ENCODE peak calls at places on chromosomes 1 and 21, in seven cellular contexts. V, L, G, I, T, Y and P are unnamed samples.

GRCh38 chr1:154975409-154976205 is 1.1 kb downstream of the CKS1B start:
- DNase-seq in V (peak), L (no peak), G (no peak), I (peak), T (peak), Y (peak), P (no peak)

GRCh38 chr1:117605164-117605810 is 561 bp upstream of the TENT5C start:
- DNase-seq in V (no peak), L (no peak), G (peak), I (no peak), T (peak), Y (no peak), P (no peak)

GRCh38 chr1:96978867-96979266 is 257.3 kb downstream of the PTBP2 start:
- DNase-seq in V (no peak), L (no peak), G (no peak), I (no peak), T (no peak), Y (no peak), P (no peak)

GRCh38 chr1:201917362-201918033 is 28.8 kb downstream of the SHISA4 start:
- DNase-seq in V (peak), L (no peak), G (no peak), I (no peak), T (no peak), Y (peak), P (peak)

GRCh38 chr1:231241751-231242150 is 739 bp downstream of the GNPAT start:
- DNase-seq in V (no peak), L (no peak), G (peak), I (peak), T (no peak), Y (no peak), P (no peak)

GRCh38 chr1:24742090-24742938 is 2.9 kb upstream of the CLIC4 start:
- DNase-seq in V (peak), L (no peak), G (no peak), I (no peak), T (no peak), Y (no peak), P (no peak)

GRCh38 chr1:192263436-192263835 is 53.4 kb upstream of the RGS21 start:
- DNase-seq in V (peak), L (no peak), G (no peak), I (no peak), T (no peak), Y (no peak), P (no peak)

GRCh38 chr1:2279210-2279639 is 51.1 kb downstream of the SKI start:
- DNase-seq in V (peak), L (no peak), G (no peak), I (no peak), T (peak), Y (no peak), P (peak)

GRCh38 chr1:20846461-20847374 is 59.6 kb upstream of the HP1BP3 start:
- DNase-seq in V (no peak), L (no peak), G (no peak), I (no peak), T (no peak), Y (no peak), P (no peak)

GRCh38 chr1:93740601-93741031 is 59.0 kb upstream of the BCAR3 start:
- DNase-seq in V (no peak), L (no peak), G (no peak), I (no peak), T (no peak), Y (no peak), P (no peak)

GRCh38 chr1:24683713-24684162 is 40.6 kb downstream of the SRRM1 start:
- DNase-seq in V (peak), L (no peak), G (peak), I (no peak), T (no peak), Y (peak), P (peak)

GRCh38 chr1:197683895-197684553 is 91.3 kb downstream of the DENND1B start:
- DNase-seq in V (no peak), L (no peak), G (no peak), I (no peak), T (no peak), Y (no peak), P (no peak)

GRCh38 chr1:106746448-106747085 is 309.9 kb upstream of the PRMT6 start:
- DNase-seq in V (peak), L (no peak), G (no peak), I (no peak), T (no peak), Y (no peak), P (no peak)

GRCh38 chr1:235187316-235187715 is 26.3 kb upstream of the RBM34 start:
- DNase-seq in V (peak), L (no peak), G (no peak), I (no peak), T (no peak), Y (no peak), P (no peak)

GRCh38 chr1:112231331-112231730 is 164.7 kb upstream of the CTTNBP2NL start:
- DNase-seq in V (no peak), L (no peak), G (no peak), I (no peak), T (no peak), Y (no peak), P (no peak)

GRCh38 chr1:157193702-157194391 is 55.7 kb upstream of the ETV3 start:
- DNase-seq in V (peak), L (no peak), G (peak), I (peak), T (peak), Y (peak), P (peak)

GRCh38 chr21:45874716-45875415 is 106.7 kb upstream of the COL6A1 start:
- DNase-seq in V (peak), L (no peak), G (peak), I (no peak), T (no peak), Y (no peak), P (peak)

GRCh38 chr1:89277725-89278124 is 5.1 kb upstream of the GBP5 start:
- DNase-seq in V (no peak), L (no peak), G (no peak), I (no peak), T (no peak), Y (no peak), P (no peak)

GRCh38 chr1:93579891-93580290 is 101.7 kb downstream of the BCAR3 start:
- DNase-seq in V (peak), L (no peak), G (peak), I (no peak), T (no peak), Y (peak), P (peak)

GRCh38 chr1:156191292-156191954 is 2.5 kb upstream of the SLC25A44 start:
- DNase-seq in V (no peak), L (no peak), G (no peak), I (no peak), T (no peak), Y (no peak), P (no peak)

DNA sequence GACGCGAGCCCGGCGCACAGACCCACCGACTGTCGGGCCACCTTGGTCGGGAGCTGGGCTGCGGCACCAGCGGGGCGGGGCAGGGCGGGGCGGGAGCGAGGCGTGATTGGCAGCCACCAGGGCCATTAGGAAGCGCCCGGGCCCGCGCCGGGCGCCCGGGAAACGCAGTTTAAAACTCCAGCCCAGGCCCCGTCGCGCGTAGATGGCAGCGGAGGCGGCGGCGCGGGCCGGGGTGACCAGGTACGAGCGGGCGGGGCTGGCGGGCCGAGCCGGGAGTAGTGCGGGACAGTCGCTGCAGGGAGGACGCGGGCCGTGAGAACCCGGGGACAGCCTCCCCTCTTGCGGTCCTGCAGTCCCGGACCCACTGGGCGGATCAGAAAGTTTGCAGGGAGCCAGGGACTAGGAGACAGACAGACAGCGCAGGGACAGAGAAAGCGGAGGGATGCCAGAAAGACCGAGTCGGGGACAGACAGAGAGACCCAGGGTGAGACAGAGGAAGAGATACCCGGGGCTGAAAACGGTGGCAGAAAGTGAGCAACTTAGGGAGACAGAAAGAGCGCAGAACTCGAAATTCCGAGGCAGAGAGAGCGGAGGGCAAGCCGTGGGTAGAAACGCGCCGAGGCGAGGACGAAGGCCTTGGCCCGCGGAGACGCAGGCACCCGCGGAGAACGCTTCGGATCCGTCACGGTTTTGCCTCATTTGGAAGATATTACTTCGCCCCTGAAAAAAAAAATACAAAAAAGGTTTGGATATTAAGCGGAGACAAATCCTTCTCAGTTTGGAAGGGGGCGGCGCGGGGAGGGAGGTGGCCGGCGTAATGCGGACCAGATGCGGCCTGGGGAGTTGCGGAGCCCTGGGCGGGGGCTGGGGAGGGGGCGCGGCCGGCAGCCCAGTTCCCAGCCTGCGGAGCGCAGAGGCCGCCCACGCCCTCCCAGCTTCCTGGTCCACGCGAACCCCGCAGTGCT is at the start of gene DMBX1:
- DNase-seq in V (peak), L (no peak), G (peak), I (no peak), T (peak), Y (peak), P (no peak)
- H3K4me3 ChIP-seq in V (no peak), L (peak), G (peak), I (no peak), T (no peak), Y (peak), P (peak)

GRCh38 chr1:221716713-221717490 is 25.0 kb downstream of the DUSP10 start:
- DNase-seq in V (no peak), L (no peak), G (no peak), I (no peak), T (no peak), Y (no peak), P (no peak)
- H3K4me3 ChIP-seq in V (no peak), L (no peak), G (no peak), I (no peak), T (no peak), Y (no peak), P (no peak)

GRCh38 chr1:212291505-212292134 is 6.4 kb downstream of the PPP2R5A start:
- DNase-seq in V (no peak), L (no peak), G (peak), I (peak), T (no peak), Y (peak), P (no peak)
- H3K4me3 ChIP-seq in V (no peak), L (no peak), G (no peak), I (no peak), T (no peak), Y (no peak), P (no peak)

GRCh38 chr1:40820251-40820797 is 36.7 kb downstream of the KCNQ4 start:
- DNase-seq in V (peak), L (no peak), G (no peak), I (no peak), T (no peak), Y (peak), P (no peak)

GRCh38 chr1:40819101-40819500 is 35.5 kb downstream of the KCNQ4 start:
- DNase-seq in V (peak), L (no peak), G (no peak), I (no peak), T (no peak), Y (no peak), P (no peak)

GRCh38 chr1:40822890-40823289 is 39.3 kb downstream of the CITED4 start:
- DNase-seq in V (peak), L (no peak), G (no peak), I (no peak), T (no peak), Y (no peak), P (no peak)

GRCh38 chr1:40823345-40823744 is 38.8 kb downstream of the CITED4 start:
- DNase-seq in V (peak), L (no peak), G (no peak), I (no peak), T (no peak), Y (no peak), P (no peak)

DNA sequence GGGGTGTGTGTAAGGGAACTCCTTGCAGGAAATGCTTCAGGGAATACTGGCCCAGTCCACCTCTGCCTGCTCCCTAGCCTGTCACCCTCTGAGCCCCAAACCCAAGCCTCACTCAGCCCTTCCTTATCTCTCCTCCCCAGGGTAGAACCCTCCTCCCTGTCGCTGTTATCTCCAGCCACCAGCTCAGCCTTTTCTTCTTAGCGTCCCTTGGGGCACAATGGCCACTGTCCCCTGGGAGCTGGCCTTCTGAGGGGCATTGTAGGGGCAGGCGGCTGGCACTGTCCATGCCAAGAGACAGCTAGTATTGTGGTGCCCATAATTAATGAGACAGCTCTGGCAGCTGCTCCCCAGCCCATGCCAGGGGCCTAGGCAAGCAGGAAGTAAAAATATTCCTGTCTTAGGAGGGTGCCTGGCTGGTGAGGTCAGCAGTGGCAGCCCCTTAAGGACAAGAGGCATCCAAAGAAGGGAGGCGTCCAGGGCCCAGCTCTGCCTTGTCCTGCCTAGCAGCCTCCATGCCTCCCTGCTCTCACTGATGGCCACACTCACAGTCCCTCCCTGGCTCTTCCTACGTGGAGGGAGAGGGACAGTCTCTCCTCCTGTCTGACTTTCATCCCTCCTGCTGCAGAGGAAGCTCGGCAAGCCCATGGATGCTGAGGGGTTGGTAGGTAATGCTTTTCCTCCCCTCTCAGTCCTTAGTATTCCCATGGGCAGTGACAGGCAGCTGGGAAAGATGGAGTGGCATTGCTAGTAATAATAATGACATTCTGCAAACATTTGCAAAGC is 37.5 kb downstream of the KCNQ4 start:
- DNase-seq in V (peak), L (no peak), G (no peak), I (no peak), T (no peak), Y (no peak), P (no peak)
- H3K4me3 ChIP-seq in V (no peak), L (no peak), G (no peak), I (no peak), T (no peak), Y (no peak), P (no peak)

DNA sequence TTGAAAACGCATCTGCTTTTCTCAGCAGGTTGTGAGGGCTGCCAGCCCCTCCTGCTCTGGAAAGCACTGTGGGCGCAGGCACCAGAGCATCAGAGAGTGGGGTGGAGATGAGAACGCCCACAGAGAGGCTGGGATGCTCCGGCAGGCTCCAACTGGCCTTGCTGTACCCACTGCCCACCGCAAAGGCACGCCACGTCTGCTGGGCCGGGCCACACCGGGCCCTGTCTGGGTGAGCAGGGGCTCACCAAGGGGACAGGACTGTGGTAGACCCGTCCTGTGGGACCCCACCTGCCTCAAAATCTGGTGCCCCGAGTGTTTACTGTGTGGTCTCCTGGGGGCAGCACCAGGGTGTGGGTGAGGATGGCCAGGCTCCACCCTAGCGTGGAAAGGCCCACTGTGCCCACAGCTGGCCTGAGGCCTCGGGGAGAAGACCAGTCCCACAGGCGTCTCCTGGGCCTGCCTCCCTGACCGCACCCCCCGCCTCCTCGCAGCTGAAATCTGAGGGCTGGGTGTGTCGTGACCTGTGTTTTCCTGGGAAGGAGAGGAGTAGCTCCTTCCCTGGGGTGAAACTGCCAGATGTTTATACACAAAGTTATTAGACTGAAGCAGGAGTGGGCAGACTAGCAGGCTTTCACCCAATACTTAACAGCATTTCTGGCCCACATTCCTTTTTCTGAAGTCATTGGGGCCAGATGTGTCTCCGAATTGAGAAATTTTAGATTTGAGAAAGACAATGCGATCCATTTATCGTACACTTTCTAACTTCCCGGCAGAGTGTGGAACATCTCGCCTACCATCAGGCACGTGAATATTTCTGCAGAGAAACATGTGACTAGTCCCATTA is 53.8 kb downstream of the STUM start:
- DNase-seq in V (peak), L (no peak), G (no peak), I (no peak), T (peak), Y (no peak), P (peak)
- H3K4me3 ChIP-seq in V (peak), L (no peak), G (no peak), I (no peak), T (no peak), Y (no peak), P (peak)

GRCh38 chr1:9303916-9304315 is 11.2 kb downstream of the SPSB1 start:
- DNase-seq in V (peak), L (no peak), G (no peak), I (no peak), T (no peak), Y (no peak), P (no peak)

GRCh38 chr1:9302745-9303524 is 10.2 kb downstream of the SPSB1 start:
- DNase-seq in V (peak), L (no peak), G (peak), I (no peak), T (peak), Y (peak), P (peak)

GRCh38 chr1:9307303-9307702 is 14.6 kb downstream of the SPSB1 start:
- DNase-seq in V (peak), L (no peak), G (no peak), I (no peak), T (no peak), Y (no peak), P (no peak)

GRCh38 chr1:9306006-9306405 is 13.3 kb downstream of the SPSB1 start:
- DNase-seq in V (peak), L (no peak), G (no peak), I (no peak), T (no peak), Y (no peak), P (no peak)

GRCh38 chr1:9305216-9305615 is 12.5 kb downstream of the SPSB1 start:
- DNase-seq in V (peak), L (no peak), G (no peak), I (no peak), T (no peak), Y (no peak), P (no peak)
- H3K4me3 ChIP-seq in V (no peak), L (no peak), G (no peak), I (no peak), T (no peak), Y (no peak), P (no peak)

GRCh38 chr1:239998312-239998649 is 93.4 kb upstream of the FMN2 start:
- DNase-seq in V (no peak), L (no peak), G (no peak), I (no peak), T (no peak), Y (no peak), P (no peak)
- H3K4me3 ChIP-seq in V (peak), L (no peak), G (peak), I (no peak), T (no peak), Y (peak), P (peak)

GRCh38 chr1:218350909-218351616 is 5.9 kb downstream of the TGFB2 start:
- DNase-seq in V (no peak), L (no peak), G (peak), I (no peak), T (no peak), Y (no peak), P (no peak)
- H3K4me3 ChIP-seq in V (peak), L (peak), G (peak), I (peak), T (no peak), Y (peak), P (peak)

GRCh38 chr1:75795703-75796193 is 934 bp upstream of the MSH4 start:
- DNase-seq in V (no peak), L (no peak), G (no peak), I (no peak), T (no peak), Y (no peak), P (no peak)

GRCh38 chr1:75796376-75797272 is at the start of gene MSH4:
- DNase-seq in V (no peak), L (no peak), G (no peak), I (no peak), T (no peak), Y (no peak), P (peak)

GRCh38 chr1:75794382-75794781 is 2.3 kb upstream of the MSH4 start:
- DNase-seq in V (no peak), L (no peak), G (no peak), I (no peak), T (no peak), Y (no peak), P (no peak)

GRCh38 chr1:75791022-75791421 is 5.0 kb downstream of the RABGGTB start:
- DNase-seq in V (peak), L (no peak), G (peak), I (no peak), T (no peak), Y (no peak), P (no peak)

DNA sequence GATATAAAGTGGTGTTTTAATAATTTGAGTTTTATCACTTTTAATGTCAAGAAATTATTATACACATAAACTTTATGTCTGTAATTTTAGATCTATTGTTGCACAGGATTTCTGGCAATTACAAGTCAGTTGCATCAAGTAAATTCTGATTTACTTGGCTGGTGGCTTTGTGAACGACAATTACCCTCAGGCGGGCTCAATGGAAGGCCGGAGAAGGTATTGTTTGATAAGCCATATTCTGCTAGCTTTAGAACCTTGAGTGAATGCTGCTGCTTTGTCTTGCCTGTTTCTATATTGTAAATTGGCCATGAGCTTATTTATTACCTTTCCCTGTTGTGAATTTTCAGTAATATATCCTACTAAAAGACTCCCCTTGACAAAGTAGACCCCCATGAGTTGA is 4.6 kb upstream of the MSH4 start:
- DNase-seq in V (no peak), L (no peak), G (no peak), I (no peak), T (no peak), Y (no peak), P (no peak)
- H3K4me3 ChIP-seq in V (no peak), L (no peak), G (no peak), I (no peak), T (no peak), Y (no peak), P (peak)

DNA sequence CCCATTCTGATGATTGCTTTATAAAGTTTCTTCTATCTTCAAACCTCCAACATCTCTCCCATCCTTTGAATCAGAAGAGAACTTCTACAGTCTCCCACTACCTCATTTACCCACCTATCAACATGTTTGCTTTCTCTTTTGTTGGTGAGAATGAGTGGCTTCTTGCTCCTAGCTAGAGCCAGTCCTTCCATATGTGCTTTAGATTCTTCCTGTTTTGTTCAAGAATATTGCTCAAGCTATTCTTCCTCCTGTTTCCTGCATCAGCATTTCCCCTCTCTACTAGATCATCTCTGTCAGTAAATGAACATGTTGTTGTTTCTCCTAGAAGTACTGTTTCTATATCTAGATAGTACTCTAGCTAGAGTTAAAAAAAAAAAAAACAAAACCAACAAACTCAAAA is 6.3 kb downstream of the ATF6 start:
- DNase-seq in V (peak), L (no peak), G (no peak), I (no peak), T (no peak), Y (no peak), P (no peak)
- H3K4me3 ChIP-seq in V (no peak), L (no peak), G (no peak), I (no peak), T (no peak), Y (no peak), P (no peak)